ENCODE peak calls at places on chromosomes 11 and 22, in six cellular contexts. D is H9, X is globus pallidus, L is A549, J is brain microvascular endothelial cell, T is NCI-H1092. E is an unnamed sample.

GRCh38 chr11:2270322-2271076 is at the start of gene ASCL2:
- DNase-seq in D (peak), X (no peak), L (no peak), J (no peak), T (no peak), E (no peak)

GRCh38 chr11:8765294-8765693 is 82.7 kb downstream of the RPL27A start:
- DNase-seq in D (no peak), X (no peak), L (peak), J (peak), T (no peak), E (no peak)

GRCh38 chr22:49976439-49977175 is 16.0 kb downstream of the PIM3 start:
- DNase-seq in D (no peak), X (no peak), L (no peak), J (no peak), T (no peak), E (peak)

GRCh38 chr22:39348909-39349505 is 784 bp upstream of the SYNGR1 start:
- DNase-seq in D (no peak), X (peak), L (no peak), J (no peak), T (peak), E (no peak)

GRCh38 chr11:63847363-63847762 is 8.5 kb downstream of the MARK2 start:
- DNase-seq in D (peak), X (no peak), L (no peak), J (no peak), T (no peak), E (no peak)

GRCh38 chr11:69670158-69670845 is 4.9 kb downstream of the LTO1 start:
- DNase-seq in D (peak), X (peak), L (peak), J (peak), T (peak), E (peak)

GRCh38 chr11:129455101-129455500 is 79.5 kb downstream of the BARX2 start:
- DNase-seq in D (no peak), X (no peak), L (no peak), J (no peak), T (no peak), E (no peak)

GRCh38 chr11:111829185-111829968 is 42.0 kb downstream of the ALG9 start:
- DNase-seq in D (no peak), X (no peak), L (no peak), J (no peak), T (no peak), E (no peak)